ENCODE peak calls at places on chromosomes 16 and 17, in five cellular contexts. One of them, this sample, is unnamed.

GRCh38 chr17:44354582-44355309 is 8.9 kb downstream of the FAM171A2 start:
- DNase-seq in SK-N-SH: no peak
- DNase-seq in mammary epithelial cell: no peak
- DNase-seq in endodermal cell: peak; percentile 96
- DNase-seq in neuronal stem cell: peak; percentile 72
- DNase-seq in this sample: peak; percentile 96

GRCh38 chr16:19284207-19284606 is 1.3 kb upstream of the CLEC19A start:
- DNase-seq in SK-N-SH: no peak
- DNase-seq in endodermal cell: no peak
- DNase-seq in mammary epithelial cell: peak; percentile 88
- DNase-seq in neuronal stem cell: no peak
- DNase-seq in this sample: no peak

GRCh38 chr17:64504769-64505319 is 1.2 kb downstream of the DDX5 start:
- DNase-seq in mammary epithelial cell: no peak
- DNase-seq in endodermal cell: no peak
- DNase-seq in SK-N-SH: no peak
- DNase-seq in neuronal stem cell: no peak
- DNase-seq in this sample: no peak

GRCh38 chr17:69134112-69134511 is 7.6 kb downstream of the ABCA6 start:
- DNase-seq in endodermal cell: no peak
- DNase-seq in SK-N-SH: no peak
- DNase-seq in mammary epithelial cell: no peak
- DNase-seq in neuronal stem cell: no peak
- DNase-seq in this sample: no peak

GRCh38 chr16:29975811-29976511 is 2.3 kb downstream of the TAOK2 start:
- DNase-seq in SK-N-SH: no peak
- DNase-seq in mammary epithelial cell: no peak
- DNase-seq in endodermal cell: no peak
- DNase-seq in neuronal stem cell: no peak
- DNase-seq in this sample: no peak

GRCh38 chr17:38430822-38431221 is 2.6 kb downstream of the ARHGAP23 start:
- DNase-seq in endodermal cell: peak; percentile 42
- DNase-seq in mammary epithelial cell: no peak
- DNase-seq in SK-N-SH: no peak
- DNase-seq in neuronal stem cell: no peak
- DNase-seq in this sample: no peak

GRCh38 chr17:43616865-43617264 is 44.9 kb downstream of the MEOX1 start:
- DNase-seq in neuronal stem cell: no peak
- DNase-seq in SK-N-SH: no peak
- DNase-seq in endodermal cell: no peak
- DNase-seq in mammary epithelial cell: no peak
- DNase-seq in this sample: no peak

GRCh38 chr17:45160505-45161287 is 979 bp upstream of the HEXIM2 start:
- DNase-seq in endodermal cell: peak; percentile 98
- DNase-seq in SK-N-SH: peak; percentile 81
- DNase-seq in neuronal stem cell: peak; percentile 85
- DNase-seq in mammary epithelial cell: peak; percentile 40
- DNase-seq in this sample: peak; percentile 88

GRCh38 chr17:17647521-17648178 is 33.6 kb upstream of the RAI1 start:
- DNase-seq in SK-N-SH: no peak
- DNase-seq in endodermal cell: no peak
- DNase-seq in neuronal stem cell: no peak
- DNase-seq in mammary epithelial cell: no peak
- DNase-seq in this sample: no peak

GRCh38 chr17:39064374-39064773 is 87.1 kb downstream of the PLXDC1 start:
- DNase-seq in mammary epithelial cell: peak; percentile 49
- DNase-seq in neuronal stem cell: no peak
- DNase-seq in SK-N-SH: no peak
- DNase-seq in endodermal cell: no peak
- DNase-seq in this sample: no peak

GRCh38 chr17:17682737-17683675 is 1.7 kb downstream of the RAI1 start:
- DNase-seq in SK-N-SH: peak; percentile 83
- DNase-seq in endodermal cell: peak; percentile 88
- DNase-seq in neuronal stem cell: no peak
- DNase-seq in mammary epithelial cell: peak; percentile 65
- DNase-seq in this sample: no peak

GRCh38 chr17:1177099-1177996 is 2.4 kb downstream of the ABR start:
- DNase-seq in endodermal cell: no peak
- DNase-seq in SK-N-SH: peak; percentile 64
- DNase-seq in mammary epithelial cell: no peak
- DNase-seq in neuronal stem cell: no peak
- DNase-seq in this sample: no peak

GRCh38 chr17:57739402-57740224 is 5.5 kb downstream of the CCDC182 start:
- DNase-seq in mammary epithelial cell: peak; percentile 46
- DNase-seq in endodermal cell: peak; percentile 82
- DNase-seq in neuronal stem cell: no peak
- DNase-seq in SK-N-SH: peak; percentile 76
- DNase-seq in this sample: no peak

GRCh38 chr16:55257971-55258613 is 65.9 kb upstream of the IRX6 start:
- DNase-seq in neuronal stem cell: peak; percentile 49
- DNase-seq in endodermal cell: peak; percentile 93
- DNase-seq in SK-N-SH: peak; percentile 45
- DNase-seq in mammary epithelial cell: peak; percentile 46
- DNase-seq in this sample: peak; percentile 92

GRCh38 chr16:84029297-84030096 is 13.1 kb downstream of the SLC38A8 start:
- DNase-seq in neuronal stem cell: no peak
- DNase-seq in mammary epithelial cell: no peak
- DNase-seq in endodermal cell: no peak
- DNase-seq in SK-N-SH: no peak
- DNase-seq in this sample: no peak

GRCh38 chr16:13923703-13924298 is 3.8 kb downstream of the ERCC4 start:
- DNase-seq in SK-N-SH: peak; percentile 48
- DNase-seq in mammary epithelial cell: peak; percentile 24
- DNase-seq in endodermal cell: no peak
- DNase-seq in neuronal stem cell: peak; percentile 21
- DNase-seq in this sample: no peak

GRCh38 chr17:81119223-81120148 is 45.8 kb upstream of the PVALEF start:
- DNase-seq in endodermal cell: peak; percentile 100
- DNase-seq in neuronal stem cell: peak; percentile 90
- DNase-seq in mammary epithelial cell: peak; percentile 66
- DNase-seq in SK-N-SH: peak; percentile 96
- DNase-seq in this sample: peak; percentile 100

GRCh38 chr16:84143784-84144199 is 1.2 kb downstream of the HSDL1 start:
- DNase-seq in endodermal cell: peak; percentile 68
- DNase-seq in mammary epithelial cell: no peak
- DNase-seq in neuronal stem cell: no peak
- DNase-seq in SK-N-SH: no peak
- DNase-seq in this sample: no peak

GRCh38 chr16:79172306-79172705 is 428.2 kb downstream of the MAF start:
- DNase-seq in neuronal stem cell: no peak
- DNase-seq in mammary epithelial cell: no peak
- DNase-seq in endodermal cell: no peak
- DNase-seq in SK-N-SH: no peak
- DNase-seq in this sample: no peak

GRCh38 chr17:32875904-32876413 is 965 bp downstream of the MYO1D start:
- DNase-seq in mammary epithelial cell: no peak
- DNase-seq in endodermal cell: no peak
- DNase-seq in SK-N-SH: no peak
- DNase-seq in neuronal stem cell: no peak
- DNase-seq in this sample: no peak

GRCh38 chr16:1300664-1301476 is 8.6 kb upstream of the UBE2I start:
- DNase-seq in neuronal stem cell: peak; percentile 57
- DNase-seq in mammary epithelial cell: peak; percentile 21
- DNase-seq in endodermal cell: peak; percentile 95
- DNase-seq in SK-N-SH: peak; percentile 91
- DNase-seq in this sample: peak; percentile 94

GRCh38 chr16:4064950-4065352 is 51.3 kb downstream of the ADCY9 start:
- DNase-seq in neuronal stem cell: no peak
- DNase-seq in mammary epithelial cell: no peak
- DNase-seq in SK-N-SH: no peak
- DNase-seq in endodermal cell: no peak
- DNase-seq in this sample: no peak

GRCh38 chr16:54655171-54655590 is 275.5 kb upstream of the IRX5 start:
- DNase-seq in neuronal stem cell: no peak
- DNase-seq in endodermal cell: peak; percentile 60
- DNase-seq in mammary epithelial cell: peak; percentile 25
- DNase-seq in SK-N-SH: no peak
- DNase-seq in this sample: peak; percentile 52

GRCh38 chr17:28973414-28973813 is 22.1 kb upstream of the PHF12 start:
- DNase-seq in mammary epithelial cell: no peak
- DNase-seq in neuronal stem cell: no peak
- DNase-seq in endodermal cell: no peak
- DNase-seq in SK-N-SH: peak; percentile 86
- DNase-seq in this sample: no peak

GRCh38 chr16:85420501-85421337 is 192.4 kb upstream of the GSE1 start:
- DNase-seq in endodermal cell: peak; percentile 91
- DNase-seq in SK-N-SH: peak; percentile 85
- DNase-seq in mammary epithelial cell: peak; percentile 20
- DNase-seq in neuronal stem cell: peak; percentile 44
- DNase-seq in this sample: peak; percentile 96

GRCh38 chr16:46789499-46790414 is 41.2 kb downstream of the C16orf87 start:
- DNase-seq in neuronal stem cell: peak; percentile 61
- DNase-seq in endodermal cell: peak; percentile 94
- DNase-seq in SK-N-SH: peak; percentile 93
- DNase-seq in mammary epithelial cell: peak; percentile 42
- DNase-seq in this sample: peak; percentile 44

GRCh38 chr17:43530303-43531081 is 15.6 kb downstream of the ETV4 start:
- DNase-seq in neuronal stem cell: peak; percentile 80
- DNase-seq in endodermal cell: peak; percentile 100
- DNase-seq in SK-N-SH: no peak
- DNase-seq in mammary epithelial cell: peak; percentile 20
- DNase-seq in this sample: peak; percentile 93

GRCh38 chr16:4787627-4788482 is at the start of gene SEPTIN12:
- DNase-seq in endodermal cell: peak; percentile 65
- DNase-seq in mammary epithelial cell: no peak
- DNase-seq in SK-N-SH: peak; percentile 61
- DNase-seq in neuronal stem cell: no peak
- DNase-seq in this sample: no peak

GRCh38 chr16:46808997-46809396 is 22.0 kb downstream of the C16orf87 start:
- DNase-seq in mammary epithelial cell: no peak
- DNase-seq in endodermal cell: no peak
- DNase-seq in SK-N-SH: no peak
- DNase-seq in neuronal stem cell: no peak
- DNase-seq in this sample: no peak

GRCh38 chr17:37066322-37066905 is 117.7 kb downstream of the AATF start:
- DNase-seq in endodermal cell: peak; percentile 63
- DNase-seq in SK-N-SH: no peak
- DNase-seq in neuronal stem cell: no peak
- DNase-seq in mammary epithelial cell: no peak
- DNase-seq in this sample: no peak

DNA sequence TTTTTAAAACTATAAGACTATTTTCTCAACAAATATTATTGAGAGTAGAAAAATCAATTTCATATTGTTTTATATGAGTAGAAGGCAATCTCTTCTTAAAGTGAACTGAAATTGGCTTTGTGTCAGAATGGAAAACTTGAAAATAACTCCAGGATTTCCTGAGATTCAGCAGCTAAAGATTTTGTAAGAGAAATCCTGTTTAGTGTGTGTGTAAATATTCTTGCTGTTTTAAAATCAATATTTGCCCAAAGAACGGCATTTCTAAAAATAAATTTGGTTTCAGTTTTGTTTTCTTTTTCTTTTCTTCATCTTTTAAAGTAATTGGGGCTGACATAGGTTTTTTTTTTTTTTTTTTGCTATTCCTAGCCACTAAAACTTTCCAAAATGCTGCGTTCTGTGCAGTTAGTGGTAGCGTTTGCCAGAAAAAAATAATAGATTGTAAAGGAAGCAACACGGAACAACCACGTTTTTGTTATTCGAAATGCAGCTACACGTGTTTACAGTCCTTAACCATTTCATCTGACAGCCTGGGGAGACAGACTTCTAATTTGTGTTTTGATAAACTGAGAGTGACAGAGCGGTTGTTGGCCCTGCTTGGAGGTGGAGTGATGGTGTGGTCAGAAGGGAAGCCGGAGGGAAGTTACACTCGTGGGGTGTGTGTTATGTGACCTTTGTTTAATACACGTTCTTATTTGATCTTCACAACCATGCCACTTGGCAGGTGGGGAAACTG is 21.6 kb upstream of the SMPD3 start:
- DNase-seq in SK-N-SH: no peak
- DNase-seq in mammary epithelial cell: no peak
- DNase-seq in endodermal cell: no peak
- DNase-seq in neuronal stem cell: no peak
- DNase-seq in this sample: no peak
- H3K9ac ChIP-seq in SK-N-SH: no peak overlapping the region
- H3K9ac ChIP-seq in mammary epithelial cell: no peak overlapping the region
- H3K9ac ChIP-seq in endodermal cell: no peak overlapping the region
- H3K9ac ChIP-seq in neuronal stem cell: no peak overlapping the region
- H3K9ac ChIP-seq in this sample: no peak overlapping the region

GRCh38 chr17:48575673-48576478 is 2.3 kb downstream of the HOXB4 start:
- DNase-seq in endodermal cell: peak; percentile 66
- DNase-seq in neuronal stem cell: no peak
- DNase-seq in SK-N-SH: no peak
- DNase-seq in mammary epithelial cell: peak; percentile 61
- DNase-seq in this sample: no peak
- H3K9ac ChIP-seq in endodermal cell: no peak overlapping the region
- H3K9ac ChIP-seq in neuronal stem cell: no peak overlapping the region
- H3K9ac ChIP-seq in SK-N-SH: no peak overlapping the region
- H3K9ac ChIP-seq in mammary epithelial cell: no peak overlapping the region
- H3K9ac ChIP-seq in this sample: no peak overlapping the region

GRCh38 chr16:57992084-57992483 is 8.4 kb downstream of the ZNF319 start:
- DNase-seq in endodermal cell: peak; percentile 38
- DNase-seq in mammary epithelial cell: no peak
- DNase-seq in neuronal stem cell: no peak
- DNase-seq in SK-N-SH: no peak
- DNase-seq in this sample: no peak

GRCh38 chr16:57993452-57993851 is 7.0 kb downstream of the ZNF319 start:
- DNase-seq in neuronal stem cell: no peak
- DNase-seq in endodermal cell: no peak
- DNase-seq in mammary epithelial cell: peak; percentile 36
- DNase-seq in SK-N-SH: no peak
- DNase-seq in this sample: no peak

GRCh38 chr16:57988929-57989328 is 11.5 kb downstream of the ZNF319 start:
- DNase-seq in SK-N-SH: no peak
- DNase-seq in endodermal cell: peak; percentile 45
- DNase-seq in neuronal stem cell: no peak
- DNase-seq in mammary epithelial cell: peak; percentile 85
- DNase-seq in this sample: no peak

GRCh38 chr16:57993897-57994296 is 6.6 kb downstream of the ZNF319 start:
- DNase-seq in SK-N-SH: no peak
- DNase-seq in neuronal stem cell: no peak
- DNase-seq in endodermal cell: peak; percentile 39
- DNase-seq in mammary epithelial cell: no peak
- DNase-seq in this sample: no peak

DNA sequence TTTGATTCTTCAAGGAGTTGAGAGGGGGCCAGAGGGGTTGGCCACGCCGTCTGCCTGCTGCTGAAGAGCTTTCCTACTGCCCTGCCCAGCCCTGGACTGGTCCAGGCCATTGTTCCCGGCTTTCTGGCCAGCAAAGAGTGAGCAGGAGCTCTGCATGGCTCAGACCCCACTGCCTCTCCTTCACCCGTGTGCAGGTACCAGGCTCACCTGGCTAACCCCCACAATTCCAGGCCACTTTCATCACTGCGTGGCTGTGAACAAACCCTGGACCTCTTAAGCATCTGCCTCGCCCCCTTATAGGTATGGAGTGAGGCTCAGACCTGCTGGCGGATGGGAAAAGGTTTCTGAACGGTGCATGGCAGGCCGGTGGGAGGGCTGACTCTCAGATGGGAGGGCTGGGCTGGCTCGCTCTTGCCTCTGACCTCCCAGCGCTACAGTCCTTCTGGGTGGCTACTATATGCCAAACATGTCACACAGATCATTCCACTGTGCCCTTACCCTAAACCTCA is 8.9 kb downstream of the ZNF319 start:
- DNase-seq in mammary epithelial cell: no peak
- DNase-seq in endodermal cell: peak; percentile 38
- DNase-seq in neuronal stem cell: no peak
- DNase-seq in SK-N-SH: no peak
- DNase-seq in this sample: no peak
- H3K9ac ChIP-seq in mammary epithelial cell: no peak overlapping the region
- H3K9ac ChIP-seq in endodermal cell: no peak overlapping the region
- H3K9ac ChIP-seq in neuronal stem cell: no peak overlapping the region
- H3K9ac ChIP-seq in SK-N-SH: no peak overlapping the region
- H3K9ac ChIP-seq in this sample: no peak overlapping the region

GRCh38 chr17:66509913-66510312 is 207.5 kb downstream of the PRKCA start:
- DNase-seq in mammary epithelial cell: no peak
- DNase-seq in endodermal cell: no peak
- DNase-seq in SK-N-SH: no peak
- DNase-seq in neuronal stem cell: no peak
- DNase-seq in this sample: no peak
- H3K9ac ChIP-seq in mammary epithelial cell: peak overlapping the region; percentile 27
- H3K9ac ChIP-seq in endodermal cell: no peak overlapping the region
- H3K9ac ChIP-seq in SK-N-SH: no peak overlapping the region
- H3K9ac ChIP-seq in neuronal stem cell: no peak overlapping the region
- H3K9ac ChIP-seq in this sample: no peak overlapping the region

This sample was measured in H1.